ENCODE peak calls at places on chromosomes 1 and 21, in eight cellular contexts. S, J, G, O, Y, N, K and T are unnamed samples.
A peak's percentile ranks its signal among the peaks of the same experiment; 100 is the strongest.

GRCh38 chr1:151425103-151425502 is 25.7 kb downstream of the PSMB4 start:
- DNase-seq in S (no peak), J (no peak), G (no peak), O (no peak), Y (no peak), N (no peak), K (no peak), T (no peak)

GRCh38 chr1:11518016-11518670 is 39.2 kb downstream of the DISP3 start:
- DNase-seq in S (no peak), J (no peak), G (no peak), O (no peak), Y (no peak), N (peak; percentile 6), K (no peak), T (no peak)

GRCh38 chr1:81702903-81703302 is 97.8 kb upstream of the ADGRL2 start:
- DNase-seq in S (peak; percentile 99), J (no peak), G (no peak), O (no peak), Y (peak; percentile 93), N (no peak), K (no peak), T (no peak)

GRCh38 chr1:84541679-84542078 is 32.6 kb downstream of the CTBS start:
- DNase-seq in S (peak; percentile 16), J (no peak), G (peak; percentile 9), O (no peak), Y (no peak), N (no peak), K (no peak), T (no peak)

GRCh38 chr1:212460376-212460775 is 27.7 kb downstream of the NENF start:
- DNase-seq in S (no peak), J (no peak), G (no peak), O (no peak), Y (no peak), N (no peak), K (no peak), T (no peak)

GRCh38 chr21:37520801-37521200 is 154.2 kb downstream of the DYRK1A start:
- DNase-seq in S (no peak), J (no peak), G (no peak), O (no peak), Y (no peak), N (no peak), K (no peak), T (no peak)

GRCh38 chr1:236604218-236605029 is at the start of gene HEATR1:
- DNase-seq in S (peak; percentile 98), J (peak; percentile 88), G (peak; percentile 95), O (peak; percentile 87), Y (peak; percentile 95), N (peak; percentile 94), K (peak; percentile 66), T (peak; percentile 91)

GRCh38 chr1:43464840-43465693 is 11.3 kb upstream of the HYI start:
- DNase-seq in S (peak; percentile 18), J (no peak), G (no peak), O (no peak), Y (peak; percentile 60), N (no peak), K (no peak), T (no peak)

GRCh38 chr1:221715321-221716169 is 26.3 kb downstream of the DUSP10 start:
- DNase-seq in S (peak; percentile 49), J (no peak), G (peak; percentile 32), O (no peak), Y (no peak), N (peak; percentile 58), K (no peak), T (peak; percentile 48)

GRCh38 chr1:205449750-205450443 is 5.9 kb downstream of the BLACAT1 start:
- DNase-seq in S (peak; percentile 22), J (no peak), G (peak; percentile 75), O (peak; percentile 87), Y (peak; percentile 22), N (peak; percentile 74), K (peak; percentile 98), T (peak; percentile 23)

GRCh38 chr1:201245082-201245481 is 38.2 kb upstream of the PKP1 start:
- DNase-seq in S (no peak), J (no peak), G (no peak), O (no peak), Y (no peak), N (no peak), K (no peak), T (no peak)

GRCh38 chr1:198880397-198880796 is 241.6 kb downstream of the PTPRC start:
- DNase-seq in S (peak; percentile 75), J (no peak), G (no peak), O (no peak), Y (peak; percentile 69), N (no peak), K (no peak), T (no peak)

GRCh38 chr1:185645201-185645640 is 89.0 kb upstream of the HMCN1 start:
- DNase-seq in S (peak; percentile 7), J (no peak), G (peak; percentile 21), O (no peak), Y (peak; percentile 15), N (no peak), K (no peak), T (no peak)

GRCh38 chr21:44383216-44383615 is 29.8 kb downstream of the TRPM2 start:
- DNase-seq in S (no peak), J (no peak), G (no peak), O (no peak), Y (no peak), N (no peak), K (no peak), T (no peak)

GRCh38 chr1:154400381-154400801 is 4.8 kb upstream of the IL6R start:
- DNase-seq in S (no peak), J (no peak), G (no peak), O (no peak), Y (no peak), N (no peak), K (no peak), T (no peak)

GRCh38 chr1:17671314-17671705 is 83.8 kb upstream of the ACTL8 start:
- DNase-seq in S (no peak), J (no peak), G (peak; percentile 55), O (no peak), Y (no peak), N (no peak), K (no peak), T (no peak)

GRCh38 chr1:17673335-17674075 is 81.6 kb upstream of the ACTL8 start:
- DNase-seq in S (no peak), J (no peak), G (peak; percentile 42), O (no peak), Y (no peak), N (no peak), K (no peak), T (no peak)

GRCh38 chr1:17672226-17672625 is 82.9 kb upstream of the ACTL8 start:
- DNase-seq in S (no peak), J (no peak), G (no peak), O (no peak), Y (no peak), N (no peak), K (no peak), T (no peak)

GRCh38 chr1:17670587-17671313 is 84.4 kb upstream of the ACTL8 start:
- DNase-seq in S (no peak), J (no peak), G (no peak), O (no peak), Y (no peak), N (no peak), K (no peak), T (no peak)

GRCh38 chr1:17671741-17672140 is 83.4 kb upstream of the ACTL8 start:
- DNase-seq in S (no peak), J (no peak), G (peak; percentile 60), O (no peak), Y (no peak), N (peak; percentile 48), K (no peak), T (no peak)
- TF ChIP-seq CTCF in S (no peak), J (no peak), G (no peak), O (no peak), Y (no peak), N (no peak), K (no peak), T (no peak)

GRCh38 chr1:177431123-177431522 is 260.4 kb downstream of the BRINP2 start:
- DNase-seq in S (no peak), J (no peak), G (no peak), O (no peak), Y (no peak), N (no peak), K (no peak), T (no peak)
- TF ChIP-seq CTCF in S (no peak), J (no peak), G (no peak), O (no peak), Y (no peak), N (no peak), K (no peak), T (no peak)

GRCh38 chr1:208176654-208177053 is 67.5 kb downstream of the PLXNA2 start:
- DNase-seq in S (no peak), J (no peak), G (no peak), O (no peak), Y (no peak), N (no peak), K (no peak), T (no peak)

GRCh38 chr1:208179850-208180416 is 64.3 kb downstream of the PLXNA2 start:
- DNase-seq in S (no peak), J (no peak), G (no peak), O (no peak), Y (no peak), N (no peak), K (no peak), T (no peak)

GRCh38 chr1:208177656-208178055 is 66.5 kb downstream of the PLXNA2 start:
- DNase-seq in S (no peak), J (no peak), G (no peak), O (no peak), Y (no peak), N (peak; percentile 60), K (no peak), T (no peak)

GRCh38 chr1:208179303-208179702 is 64.9 kb downstream of the PLXNA2 start:
- DNase-seq in S (peak; percentile 32), J (no peak), G (no peak), O (no peak), Y (peak; percentile 59), N (no peak), K (no peak), T (no peak)

DNA sequence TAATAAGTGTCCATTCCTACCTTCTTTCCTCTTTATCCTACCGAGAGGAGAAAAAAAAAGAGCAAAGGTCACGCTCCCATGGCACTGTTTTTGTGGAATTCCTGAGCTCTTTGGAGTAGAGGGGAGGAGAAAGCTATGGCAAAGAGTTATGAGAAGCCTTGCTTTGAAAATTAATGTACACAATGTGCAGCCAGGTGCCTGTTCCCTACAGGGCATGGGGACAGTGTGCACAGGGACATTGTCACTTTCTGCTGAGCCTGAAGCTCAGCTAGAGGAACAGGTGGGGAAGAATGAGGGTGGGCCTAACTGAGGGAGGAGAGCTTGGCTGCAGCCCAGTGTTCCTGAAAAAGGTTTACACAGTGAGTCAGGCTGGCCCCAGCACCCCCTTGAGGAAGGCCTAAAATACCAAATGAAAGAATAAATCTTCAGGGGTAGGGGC is 66.1 kb downstream of the PLXNA2 start:
- DNase-seq in S (no peak), J (no peak), G (no peak), O (no peak), Y (no peak), N (no peak), K (no peak), T (peak; percentile 37)
- TF ChIP-seq CTCF in S (no peak), J (no peak), G (no peak), O (no peak), Y (no peak), N (no peak), K (no peak), T (no peak)

DNA sequence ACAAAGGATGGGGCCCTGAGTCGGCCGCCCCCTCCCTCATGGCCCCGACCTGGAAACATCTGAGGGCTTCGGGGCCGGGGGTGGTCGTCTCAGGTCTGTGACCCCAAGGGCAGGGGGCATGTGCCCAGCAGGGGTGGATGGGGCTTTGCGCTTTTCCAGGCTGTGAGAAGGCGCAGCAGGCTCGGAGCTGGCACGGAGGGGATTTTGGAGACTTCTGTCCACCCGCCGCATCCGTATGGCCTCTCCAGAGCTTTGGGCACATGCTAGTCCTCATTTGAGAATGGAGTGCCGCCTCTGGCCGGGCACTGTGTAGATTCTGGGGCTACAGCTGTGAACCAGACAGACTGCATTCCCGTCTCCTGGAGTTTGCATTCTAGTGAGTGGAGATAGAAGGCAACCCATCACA is 66.1 kb upstream of the WNT4 start:
- DNase-seq in S (no peak), J (no peak), G (no peak), O (no peak), Y (no peak), N (no peak), K (no peak), T (no peak)
- TF ChIP-seq CTCF in S (no peak), J (no peak), G (no peak), O (no peak), Y (no peak), N (no peak), K (no peak), T (no peak)